ENCODE peak calls at places on chromosome 2, in eight cellular contexts. One of them, this sample, is unnamed.

GRCh38 chr2:217974389-217975005 is 28.3 kb downstream of the TNS1 start:
- ATAC-seq in left lung: no peak
- ATAC-seq in activated CD4-positive, alpha-beta T cell treated with anti-CD3 and anti-CD28 coated beads for 36 hours: no peak
- ATAC-seq in activated T-helper 17 cell treated with anti-CD3 and anti-CD28 coated beads, Interleukin-2, amount 50 U/mL, for 72 hours: no peak
- ATAC-seq in Right ventricle myocardium inferior: peak
- ATAC-seq in Panc1: no peak
- ATAC-seq in stimulated activated effector memory CD8-positive, alpha-beta T cell treated with anti-CD3 and anti-CD28 coated beads, Interleukin-12 subunit alpha, Interleukin-12 subunit beta, amount 100 ng/mL, for 72 hours: no peak
- ATAC-seq in heart left ventricle: peak
- ATAC-seq in this sample: no peak

GRCh38 chr2:215354771-215355695 is 43.2 kb downstream of the ATIC start:
- ATAC-seq in stimulated activated effector memory CD8-positive, alpha-beta T cell treated with anti-CD3 and anti-CD28 coated beads, Interleukin-12 subunit alpha, Interleukin-12 subunit beta, amount 100 ng/mL, for 72 hours: no peak
- ATAC-seq in heart left ventricle: peak
- ATAC-seq in Right ventricle myocardium inferior: peak
- ATAC-seq in left lung: peak
- ATAC-seq in activated CD4-positive, alpha-beta T cell treated with anti-CD3 and anti-CD28 coated beads for 36 hours: no peak
- ATAC-seq in Panc1: no peak
- ATAC-seq in activated T-helper 17 cell treated with anti-CD3 and anti-CD28 coated beads, Interleukin-2, amount 50 U/mL, for 72 hours: no peak
- ATAC-seq in this sample: no peak

GRCh38 chr2:21123473-21124393 is at the start of gene TDRD15:
- ATAC-seq in stimulated activated effector memory CD8-positive, alpha-beta T cell treated with anti-CD3 and anti-CD28 coated beads, Interleukin-12 subunit alpha, Interleukin-12 subunit beta, amount 100 ng/mL, for 72 hours: peak
- ATAC-seq in left lung: no peak
- ATAC-seq in Right ventricle myocardium inferior: no peak
- ATAC-seq in heart left ventricle: no peak
- ATAC-seq in activated T-helper 17 cell treated with anti-CD3 and anti-CD28 coated beads, Interleukin-2, amount 50 U/mL, for 72 hours: no peak
- ATAC-seq in activated CD4-positive, alpha-beta T cell treated with anti-CD3 and anti-CD28 coated beads for 36 hours: no peak
- ATAC-seq in Panc1: no peak
- ATAC-seq in this sample: no peak

GRCh38 chr2:71243548-71244301 is 16.8 kb upstream of the PAIP2B start:
- ATAC-seq in heart left ventricle: peak
- ATAC-seq in Right ventricle myocardium inferior: peak
- ATAC-seq in stimulated activated effector memory CD8-positive, alpha-beta T cell treated with anti-CD3 and anti-CD28 coated beads, Interleukin-12 subunit alpha, Interleukin-12 subunit beta, amount 100 ng/mL, for 72 hours: no peak
- ATAC-seq in activated T-helper 17 cell treated with anti-CD3 and anti-CD28 coated beads, Interleukin-2, amount 50 U/mL, for 72 hours: no peak
- ATAC-seq in activated CD4-positive, alpha-beta T cell treated with anti-CD3 and anti-CD28 coated beads for 36 hours: no peak
- ATAC-seq in Panc1: no peak
- ATAC-seq in left lung: no peak
- ATAC-seq in this sample: no peak

GRCh38 chr2:88827821-88828220 is 136.3 kb downstream of the RPIA start:
- ATAC-seq in Right ventricle myocardium inferior: no peak
- ATAC-seq in left lung: no peak
- ATAC-seq in Panc1: no peak
- ATAC-seq in activated CD4-positive, alpha-beta T cell treated with anti-CD3 and anti-CD28 coated beads for 36 hours: no peak
- ATAC-seq in heart left ventricle: peak
- ATAC-seq in activated T-helper 17 cell treated with anti-CD3 and anti-CD28 coated beads, Interleukin-2, amount 50 U/mL, for 72 hours: no peak
- ATAC-seq in stimulated activated effector memory CD8-positive, alpha-beta T cell treated with anti-CD3 and anti-CD28 coated beads, Interleukin-12 subunit alpha, Interleukin-12 subunit beta, amount 100 ng/mL, for 72 hours: no peak
- ATAC-seq in this sample: peak

GRCh38 chr2:30691948-30692828 is 115.1 kb downstream of the CAPN13 start:
- ATAC-seq in left lung: peak
- ATAC-seq in activated T-helper 17 cell treated with anti-CD3 and anti-CD28 coated beads, Interleukin-2, amount 50 U/mL, for 72 hours: peak
- ATAC-seq in Right ventricle myocardium inferior: peak
- ATAC-seq in Panc1: peak
- ATAC-seq in stimulated activated effector memory CD8-positive, alpha-beta T cell treated with anti-CD3 and anti-CD28 coated beads, Interleukin-12 subunit alpha, Interleukin-12 subunit beta, amount 100 ng/mL, for 72 hours: no peak
- ATAC-seq in activated CD4-positive, alpha-beta T cell treated with anti-CD3 and anti-CD28 coated beads for 36 hours: no peak
- ATAC-seq in heart left ventricle: peak
- ATAC-seq in this sample: no peak

GRCh38 chr2:170744248-170745002 is 25.8 kb upstream of the ERICH2 start:
- ATAC-seq in Panc1: no peak
- ATAC-seq in activated T-helper 17 cell treated with anti-CD3 and anti-CD28 coated beads, Interleukin-2, amount 50 U/mL, for 72 hours: no peak
- ATAC-seq in Right ventricle myocardium inferior: no peak
- ATAC-seq in activated CD4-positive, alpha-beta T cell treated with anti-CD3 and anti-CD28 coated beads for 36 hours: no peak
- ATAC-seq in heart left ventricle: no peak
- ATAC-seq in left lung: peak
- ATAC-seq in stimulated activated effector memory CD8-positive, alpha-beta T cell treated with anti-CD3 and anti-CD28 coated beads, Interleukin-12 subunit alpha, Interleukin-12 subunit beta, amount 100 ng/mL, for 72 hours: no peak
- ATAC-seq in this sample: no peak

GRCh38 chr2:26816893-26817292 is 31.0 kb downstream of the CENPA start:
- ATAC-seq in Panc1: peak
- ATAC-seq in activated T-helper 17 cell treated with anti-CD3 and anti-CD28 coated beads, Interleukin-2, amount 50 U/mL, for 72 hours: no peak
- ATAC-seq in activated CD4-positive, alpha-beta T cell treated with anti-CD3 and anti-CD28 coated beads for 36 hours: no peak
- ATAC-seq in stimulated activated effector memory CD8-positive, alpha-beta T cell treated with anti-CD3 and anti-CD28 coated beads, Interleukin-12 subunit alpha, Interleukin-12 subunit beta, amount 100 ng/mL, for 72 hours: peak
- ATAC-seq in Right ventricle myocardium inferior: no peak
- ATAC-seq in left lung: peak
- ATAC-seq in heart left ventricle: no peak
- ATAC-seq in this sample: peak

GRCh38 chr2:129857200-129857599 is 122.3 kb upstream of the RAB6C start:
- ATAC-seq in stimulated activated effector memory CD8-positive, alpha-beta T cell treated with anti-CD3 and anti-CD28 coated beads, Interleukin-12 subunit alpha, Interleukin-12 subunit beta, amount 100 ng/mL, for 72 hours: no peak
- ATAC-seq in activated T-helper 17 cell treated with anti-CD3 and anti-CD28 coated beads, Interleukin-2, amount 50 U/mL, for 72 hours: no peak
- ATAC-seq in activated CD4-positive, alpha-beta T cell treated with anti-CD3 and anti-CD28 coated beads for 36 hours: no peak
- ATAC-seq in Right ventricle myocardium inferior: peak
- ATAC-seq in left lung: peak
- ATAC-seq in Panc1: no peak
- ATAC-seq in heart left ventricle: peak
- ATAC-seq in this sample: peak

GRCh38 chr2:127081826-127082633 is 24.9 kb downstream of the BIN1 start:
- ATAC-seq in Right ventricle myocardium inferior: no peak
- ATAC-seq in activated T-helper 17 cell treated with anti-CD3 and anti-CD28 coated beads, Interleukin-2, amount 50 U/mL, for 72 hours: peak
- ATAC-seq in left lung: no peak
- ATAC-seq in Panc1: no peak
- ATAC-seq in activated CD4-positive, alpha-beta T cell treated with anti-CD3 and anti-CD28 coated beads for 36 hours: peak
- ATAC-seq in stimulated activated effector memory CD8-positive, alpha-beta T cell treated with anti-CD3 and anti-CD28 coated beads, Interleukin-12 subunit alpha, Interleukin-12 subunit beta, amount 100 ng/mL, for 72 hours: peak
- ATAC-seq in heart left ventricle: peak
- ATAC-seq in this sample: peak

GRCh38 chr2:207135801-207136457 is 29.8 kb downstream of the KLF7 start:
- ATAC-seq in stimulated activated effector memory CD8-positive, alpha-beta T cell treated with anti-CD3 and anti-CD28 coated beads, Interleukin-12 subunit alpha, Interleukin-12 subunit beta, amount 100 ng/mL, for 72 hours: no peak
- ATAC-seq in heart left ventricle: no peak
- ATAC-seq in activated T-helper 17 cell treated with anti-CD3 and anti-CD28 coated beads, Interleukin-2, amount 50 U/mL, for 72 hours: no peak
- ATAC-seq in Right ventricle myocardium inferior: no peak
- ATAC-seq in Panc1: no peak
- ATAC-seq in activated CD4-positive, alpha-beta T cell treated with anti-CD3 and anti-CD28 coated beads for 36 hours: no peak
- ATAC-seq in left lung: no peak
- ATAC-seq in this sample: no peak

GRCh38 chr2:187567126-187567525 is 12.9 kb upstream of the TFPI start:
- ATAC-seq in Panc1: no peak
- ATAC-seq in heart left ventricle: no peak
- ATAC-seq in activated T-helper 17 cell treated with anti-CD3 and anti-CD28 coated beads, Interleukin-2, amount 50 U/mL, for 72 hours: no peak
- ATAC-seq in activated CD4-positive, alpha-beta T cell treated with anti-CD3 and anti-CD28 coated beads for 36 hours: no peak
- ATAC-seq in Right ventricle myocardium inferior: no peak
- ATAC-seq in stimulated activated effector memory CD8-positive, alpha-beta T cell treated with anti-CD3 and anti-CD28 coated beads, Interleukin-12 subunit alpha, Interleukin-12 subunit beta, amount 100 ng/mL, for 72 hours: no peak
- ATAC-seq in left lung: peak
- ATAC-seq in this sample: no peak

GRCh38 chr2:96470636-96471035 is 34.5 kb downstream of the NEURL3 start:
- ATAC-seq in activated T-helper 17 cell treated with anti-CD3 and anti-CD28 coated beads, Interleukin-2, amount 50 U/mL, for 72 hours: peak
- ATAC-seq in stimulated activated effector memory CD8-positive, alpha-beta T cell treated with anti-CD3 and anti-CD28 coated beads, Interleukin-12 subunit alpha, Interleukin-12 subunit beta, amount 100 ng/mL, for 72 hours: peak
- ATAC-seq in left lung: peak
- ATAC-seq in activated CD4-positive, alpha-beta T cell treated with anti-CD3 and anti-CD28 coated beads for 36 hours: peak
- ATAC-seq in Right ventricle myocardium inferior: peak
- ATAC-seq in Panc1: peak
- ATAC-seq in heart left ventricle: peak
- ATAC-seq in this sample: peak

GRCh38 chr2:25184254-25184653 is 15.9 kb upstream of the POMC start:
- ATAC-seq in Panc1: peak
- ATAC-seq in activated T-helper 17 cell treated with anti-CD3 and anti-CD28 coated beads, Interleukin-2, amount 50 U/mL, for 72 hours: no peak
- ATAC-seq in left lung: no peak
- ATAC-seq in stimulated activated effector memory CD8-positive, alpha-beta T cell treated with anti-CD3 and anti-CD28 coated beads, Interleukin-12 subunit alpha, Interleukin-12 subunit beta, amount 100 ng/mL, for 72 hours: no peak
- ATAC-seq in activated CD4-positive, alpha-beta T cell treated with anti-CD3 and anti-CD28 coated beads for 36 hours: no peak
- ATAC-seq in heart left ventricle: no peak
- ATAC-seq in Right ventricle myocardium inferior: no peak
- ATAC-seq in this sample: peak

GRCh38 chr2:26769501-26769850 is 5.4 kb downstream of the SLC35F6 start:
- ATAC-seq in activated T-helper 17 cell treated with anti-CD3 and anti-CD28 coated beads, Interleukin-2, amount 50 U/mL, for 72 hours: no peak
- ATAC-seq in heart left ventricle: no peak
- ATAC-seq in activated CD4-positive, alpha-beta T cell treated with anti-CD3 and anti-CD28 coated beads for 36 hours: no peak
- ATAC-seq in left lung: no peak
- ATAC-seq in stimulated activated effector memory CD8-positive, alpha-beta T cell treated with anti-CD3 and anti-CD28 coated beads, Interleukin-12 subunit alpha, Interleukin-12 subunit beta, amount 100 ng/mL, for 72 hours: no peak
- ATAC-seq in Right ventricle myocardium inferior: no peak
- ATAC-seq in Panc1: no peak
- ATAC-seq in this sample: no peak

GRCh38 chr2:7572460-7572859 is 655.2 kb downstream of the RNF144A start:
- ATAC-seq in left lung: no peak
- ATAC-seq in Right ventricle myocardium inferior: no peak
- ATAC-seq in stimulated activated effector memory CD8-positive, alpha-beta T cell treated with anti-CD3 and anti-CD28 coated beads, Interleukin-12 subunit alpha, Interleukin-12 subunit beta, amount 100 ng/mL, for 72 hours: peak
- ATAC-seq in Panc1: no peak
- ATAC-seq in activated T-helper 17 cell treated with anti-CD3 and anti-CD28 coated beads, Interleukin-2, amount 50 U/mL, for 72 hours: peak
- ATAC-seq in activated CD4-positive, alpha-beta T cell treated with anti-CD3 and anti-CD28 coated beads for 36 hours: peak
- ATAC-seq in heart left ventricle: no peak
- ATAC-seq in this sample: no peak

GRCh38 chr2:109290887-109291675 is 162.1 kb downstream of the SH3RF3 start:
- ATAC-seq in left lung: no peak
- ATAC-seq in activated CD4-positive, alpha-beta T cell treated with anti-CD3 and anti-CD28 coated beads for 36 hours: no peak
- ATAC-seq in Right ventricle myocardium inferior: no peak
- ATAC-seq in Panc1: peak
- ATAC-seq in heart left ventricle: peak
- ATAC-seq in stimulated activated effector memory CD8-positive, alpha-beta T cell treated with anti-CD3 and anti-CD28 coated beads, Interleukin-12 subunit alpha, Interleukin-12 subunit beta, amount 100 ng/mL, for 72 hours: no peak
- ATAC-seq in activated T-helper 17 cell treated with anti-CD3 and anti-CD28 coated beads, Interleukin-2, amount 50 U/mL, for 72 hours: no peak
- ATAC-seq in this sample: no peak

GRCh38 chr2:73175663-73176204 is 26.6 kb upstream of the NOTO start:
- ATAC-seq in Right ventricle myocardium inferior: peak
- ATAC-seq in activated CD4-positive, alpha-beta T cell treated with anti-CD3 and anti-CD28 coated beads for 36 hours: peak
- ATAC-seq in heart left ventricle: peak
- ATAC-seq in left lung: peak
- ATAC-seq in stimulated activated effector memory CD8-positive, alpha-beta T cell treated with anti-CD3 and anti-CD28 coated beads, Interleukin-12 subunit alpha, Interleukin-12 subunit beta, amount 100 ng/mL, for 72 hours: peak
- ATAC-seq in activated T-helper 17 cell treated with anti-CD3 and anti-CD28 coated beads, Interleukin-2, amount 50 U/mL, for 72 hours: peak
- ATAC-seq in Panc1: no peak
- ATAC-seq in this sample: peak

This sample was measured in esophagus mucosa.